ENCODE peak calls at places on chromosome X, in four cellular contexts. L is ovary, B is RWPE1, P is upper lobe of right lung. M is an unnamed sample.

GRCh38 chrX:115912372-115912897 is 258.1 kb upstream of the AGTR2 start:
- DNase-seq in L (no peak), B (no peak), P (no peak), M (no peak)

GRCh38 chrX:39841604-39842003 is 256.2 kb downstream of the BCOR start:
- DNase-seq in P (no peak), B (no peak), L (no peak), M (no peak)

GRCh38 chrX:63275127-63275526 is 76.0 kb downstream of the SPIN4 start:
- DNase-seq in B (peak; percentile 5), L (no peak), P (no peak), M (no peak)

GRCh38 chrX:10496345-10496965 is 123.9 kb downstream of the MID1 start:
- DNase-seq in P (no peak), L (no peak), B (no peak), M (no peak)

GRCh38 chrX:50581405-50581804 is 110.8 kb upstream of the DGKK start:
- DNase-seq in L (no peak), B (no peak), P (no peak), M (no peak)

GRCh38 chrX:989959-990510 is 222.4 kb downstream of the CRLF2 start:
- DNase-seq in P (peak; percentile 30), B (no peak), L (peak; percentile 89), M (peak; percentile 11)

GRCh38 chrX:13283968-13284914 is 35.6 kb downstream of the ATXN3L start:
- DNase-seq in L (no peak), B (peak; percentile 16), P (no peak), M (peak; percentile 25)

GRCh38 chrX:47351706-47352105 is 18.7 kb upstream of the ZNF157 start:
- DNase-seq in B (no peak), P (no peak), L (no peak), M (peak; percentile 5)

GRCh38 chrX:153876112-153876491 is 9.9 kb downstream of the L1CAM start:
- DNase-seq in P (no peak), B (no peak), L (no peak), M (no peak)

GRCh38 chrX:149527705-149528104 is 13.1 kb upstream of the EOLA1 start:
- DNase-seq in B (peak; percentile 2), P (no peak), L (no peak), M (peak; percentile 43)

GRCh38 chrX:68018248-68019203 is 414.8 kb downstream of the OPHN1 start:
- DNase-seq in L (no peak), B (no peak), P (no peak), M (peak; percentile 41)

GRCh38 chrX:10756365-10756915 is 136.1 kb upstream of the MID1 start:
- DNase-seq in B (peak; percentile 55), L (peak; percentile 16), P (no peak), M (no peak)

GRCh38 chrX:23398570-23398969 is 63.9 kb downstream of the PTCHD1 start:
- DNase-seq in P (no peak), L (no peak), B (no peak), M (no peak)

GRCh38 chrX:134513091-134513490 is 53.1 kb downstream of the HPRT1 start:
- DNase-seq in P (no peak), B (no peak), L (no peak), M (no peak)

GRCh38 chrX:113274345-113274744 is 433.7 kb upstream of the AMOT start:
- DNase-seq in P (no peak), B (no peak), L (no peak), M (no peak)

GRCh38 chrX:94834226-94834625 is 1160.2 kb downstream of the FAM133A start:
- DNase-seq in P (no peak), B (no peak), L (no peak), M (no peak)

GRCh38 chrX:140071037-140071436 is 105.7 kb upstream of the CXorf66 start:
- DNase-seq in L (no peak), B (no peak), P (no peak), M (no peak)

GRCh38 chrX:21993265-21993664 is 38.9 kb upstream of the PHEX start:
- DNase-seq in B (no peak), P (peak; percentile 59), L (no peak), M (no peak)

GRCh38 chrX:21972721-21973120 is 32.2 kb downstream of the SMS start:
- DNase-seq in L (no peak), P (no peak), B (no peak), M (peak; percentile 21)

GRCh38 chrX:118534716-118535493 is 39.3 kb downstream of the DOCK11 start:
- DNase-seq in L (no peak), B (no peak), P (no peak), M (peak; percentile 22)

GRCh38 chrX:151488677-151489076 is 74.8 kb upstream of the PASD1 start:
- DNase-seq in B (peak; percentile 7), P (no peak), L (no peak), M (peak; percentile 27)

GRCh38 chrX:15812212-15812938 is 22.1 kb downstream of the ZRSR2 start:
- DNase-seq in L (no peak), P (no peak), B (no peak), M (no peak)

GRCh38 chrX:39518451-39519212 is 579.1 kb downstream of the BCOR start:
- DNase-seq in L (no peak), P (no peak), B (no peak), M (no peak)

GRCh38 chrX:64894454-64895038 is 81.7 kb downstream of the ZC4H2 start:
- DNase-seq in P (no peak), B (no peak), L (no peak), M (no peak)

GRCh38 chrX:136269921-136270320 is 18.7 kb upstream of the MAP7D3 start:
- DNase-seq in B (no peak), L (no peak), P (no peak), M (no peak)

GRCh38 chrX:136275553-136275952 is 24.4 kb upstream of the MAP7D3 start:
- DNase-seq in P (no peak), B (no peak), L (no peak), M (no peak)

GRCh38 chrX:136273986-136274385 is 22.8 kb upstream of the MAP7D3 start:
- DNase-seq in P (no peak), L (no peak), B (no peak), M (no peak)

GRCh38 chrX:136271300-136271699 is 20.1 kb upstream of the MAP7D3 start:
- DNase-seq in L (no peak), P (no peak), B (no peak), M (no peak)

GRCh38 chrX:136272325-136272724 is 21.1 kb upstream of the MAP7D3 start:
- DNase-seq in B (no peak), L (no peak), P (no peak), M (peak; percentile 28)
- TF ChIP-seq CTCF in B (no peak), L (no peak), P (no peak), M (peak; percentile 36)

DNA sequence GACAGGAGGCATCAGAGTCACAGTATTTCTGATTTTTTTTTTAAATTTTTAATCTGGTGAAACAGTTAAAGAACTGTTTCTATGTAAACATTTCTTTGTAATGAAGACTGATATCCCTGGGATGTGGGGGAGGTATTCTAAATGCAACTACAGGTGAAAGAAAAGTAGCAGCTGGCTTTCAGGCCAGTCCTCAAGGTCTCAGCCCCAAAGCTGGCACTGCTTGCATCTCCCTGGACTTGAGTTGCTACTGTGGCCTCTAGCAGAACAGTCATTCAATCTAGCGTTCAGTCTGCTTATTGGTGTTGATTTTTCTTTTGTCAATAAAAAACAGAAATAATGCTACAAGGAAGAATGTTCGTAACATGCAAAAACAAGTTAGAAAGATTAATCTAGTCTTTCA is 4.9 kb downstream of the MBNL3 start:
- DNase-seq in L (no peak), B (no peak), P (no peak), M (no peak)
- H3K27ac ChIP-seq in L (no peak overlapping the region), B (no peak overlapping the region), P (no peak overlapping the region), M (no peak overlapping the region)

GRCh38 chrX:80556148-80556547 is 135.9 kb downstream of the TENT5D start:
- DNase-seq in P (no peak), L (no peak), B (no peak), M (no peak)

DNA sequence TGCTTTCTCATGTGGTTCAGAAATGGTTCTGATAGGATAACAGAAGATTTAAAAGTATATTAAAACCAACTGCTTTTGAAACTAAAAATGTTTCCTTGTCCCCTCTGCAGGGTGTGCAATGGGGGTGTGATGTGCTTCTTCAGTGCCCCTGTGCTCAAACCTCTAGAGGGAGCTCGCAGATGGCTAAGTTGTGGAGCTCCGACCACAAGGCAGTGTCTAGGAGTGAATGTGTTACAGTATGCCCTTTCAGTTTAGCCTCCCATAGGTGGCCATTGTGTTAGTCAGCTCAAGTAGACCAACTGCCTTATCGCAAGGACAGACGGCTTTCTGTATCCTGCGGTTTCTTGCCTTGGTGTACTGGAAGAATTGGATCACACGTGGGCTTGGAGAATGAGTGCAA is 130.5 kb downstream of the TENT5D start:
- DNase-seq in B (no peak), P (no peak), L (no peak), M (peak; percentile 6)
- TF ChIP-seq CTCF in B (no peak), P (no peak), L (no peak), M (peak; percentile 36)

DNA sequence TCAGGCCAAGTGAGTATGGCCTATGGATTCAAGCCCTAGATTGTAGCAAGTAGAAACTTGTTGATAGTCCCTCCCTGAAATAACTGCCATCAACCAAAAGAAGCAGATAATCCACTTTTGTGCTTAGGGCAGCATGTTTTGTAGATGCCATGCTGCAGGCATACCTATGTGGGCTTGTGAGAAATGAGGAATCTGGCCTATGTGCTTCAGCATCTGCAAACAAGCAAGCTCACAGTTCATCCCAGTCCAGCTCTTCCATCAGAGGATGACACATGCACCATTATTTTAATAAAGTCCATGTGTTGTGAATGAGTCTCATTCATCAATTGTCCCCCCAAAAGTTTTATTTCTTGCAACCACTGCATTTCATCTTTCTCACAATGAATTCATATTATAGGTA is 421.9 kb upstream of the DIPK2B start:
- DNase-seq in P (no peak), L (no peak), B (no peak), M (no peak)
- H3K27ac ChIP-seq in P (no peak overlapping the region), L (no peak overlapping the region), B (no peak overlapping the region), M (no peak overlapping the region)

DNA sequence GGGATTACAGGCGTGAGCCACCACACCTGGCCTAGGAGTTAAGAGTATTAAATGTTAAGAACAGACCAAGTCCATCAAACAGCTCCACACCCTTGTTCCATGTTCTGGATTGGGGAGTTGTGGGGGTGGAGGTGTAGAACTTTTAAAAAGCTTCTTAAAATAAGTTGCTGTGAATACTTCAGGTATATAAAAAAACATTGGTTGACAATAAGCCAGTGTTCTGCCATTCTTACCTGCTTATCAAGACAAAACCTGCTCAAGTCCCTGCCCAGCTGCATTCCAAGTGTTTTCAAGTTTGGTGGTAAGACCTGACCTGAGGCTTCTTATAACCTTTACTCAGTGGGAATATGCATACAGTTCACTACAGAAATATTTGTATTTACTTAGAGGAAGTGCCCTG is 6.4 kb downstream of the RBM3 start:
- DNase-seq in P (no peak), B (no peak), L (no peak), M (no peak)
- TF ChIP-seq CTCF in P (no peak), B (no peak), L (no peak), M (no peak)